ENCODE peak calls at places on chromosomes 1 and 21, in four cellular contexts. Z is fibroblast of lung, O is endothelial cell of umbilical vein, M is hepatocyte. U is an unnamed sample.

GRCh38 chr1:86708923-86709322 is 4.5 kb downstream of the SH3GLB1 start:
- DNase-seq in Z (peak; percentile 72), O (no peak), M (no peak), U (no peak)

GRCh38 chr1:72601035-72601674 is 318.8 kb upstream of the NEGR1 start:
- DNase-seq in Z (peak; percentile 1), O (peak; percentile 24), M (peak; percentile 4), U (no peak)

GRCh38 chr1:923131-923990 is at the start of gene SAMD11:
- DNase-seq in Z (peak; percentile 90), O (peak; percentile 53), M (peak; percentile 89), U (peak; percentile 89)

GRCh38 chr1:1264868-1265272 is 8.8 kb downstream of the UBE2J2 start:
- DNase-seq in Z (peak; percentile 98), O (peak; percentile 28), M (no peak), U (no peak)

GRCh38 chr1:162023547-162024501 is at the start of gene OLFML2B:
- DNase-seq in Z (peak; percentile 82), O (peak; percentile 70), M (peak; percentile 71), U (peak; percentile 92)

GRCh38 chr1:93579891-93580290 is 101.7 kb downstream of the BCAR3 start:
- DNase-seq in Z (peak; percentile 92), O (peak; percentile 76), M (peak; percentile 80), U (peak; percentile 73)

GRCh38 chr1:150979007-150979722 is 2.9 kb upstream of the ANXA9 start:
- DNase-seq in Z (peak; percentile 78), O (peak; percentile 91), M (peak; percentile 94), U (peak; percentile 91)

GRCh38 chr1:85316324-85316723 is 39.9 kb upstream of the BCL10 start:
- DNase-seq in Z (no peak), O (no peak), M (no peak), U (no peak)

GRCh38 chr1:64516803-64517568 is 47.1 kb downstream of the CACHD1 start:
- DNase-seq in Z (peak; percentile 81), O (peak; percentile 47), M (no peak), U (no peak)

GRCh38 chr1:16421201-16421600 is 16.0 kb downstream of the SPATA21 start:
- DNase-seq in Z (no peak), O (no peak), M (no peak), U (no peak)

GRCh38 chr1:58768971-58769808 is 14.7 kb downstream of the JUN start:
- DNase-seq in Z (peak; percentile 36), O (peak; percentile 74), M (peak; percentile 79), U (peak; percentile 78)

GRCh38 chr1:68725353-68725752 is 228.5 kb upstream of the DEPDC1 start:
- DNase-seq in Z (peak; percentile 2), O (peak; percentile 39), M (peak; percentile 35), U (peak; percentile 63)

GRCh38 chr1:33170351-33171274 is 11.2 kb downstream of the TRIM62 start:
- DNase-seq in Z (no peak), O (peak; percentile 28), M (no peak), U (peak; percentile 49)

GRCh38 chr21:45192332-45192731 is 95.4 kb downstream of the POFUT2 start:
- DNase-seq in Z (no peak), O (no peak), M (no peak), U (no peak)

GRCh38 chr1:150159550-150159949 is 9.8 kb downstream of the PLEKHO1 start:
- DNase-seq in Z (no peak), O (no peak), M (no peak), U (no peak)

GRCh38 chr1:205240569-205240968 is 12.8 kb downstream of the TMCC2 start:
- DNase-seq in Z (no peak), O (no peak), M (no peak), U (no peak)

GRCh38 chr21:44392916-44393315 is 39.5 kb downstream of the TRPM2 start:
- DNase-seq in Z (no peak), O (no peak), M (no peak), U (no peak)

GRCh38 chr1:195714248-195714647 is 894.0 kb downstream of the KCNT2 start:
- DNase-seq in Z (peak; percentile 58), O (no peak), M (no peak), U (no peak)

GRCh38 chr21:17436626-17437111 is 76.2 kb upstream of the CXADR start:
- DNase-seq in Z (no peak), O (no peak), M (peak; percentile 59), U (no peak)

GRCh38 chr1:170284425-170284824 is 138.7 kb downstream of the NTMT2 start:
- DNase-seq in Z (no peak), O (no peak), M (no peak), U (peak; percentile 18)

GRCh38 chr1:228416217-228416971 is at the start of gene TRIM17:
- DNase-seq in Z (peak; percentile 23), O (no peak), M (peak; percentile 77), U (peak; percentile 77)

GRCh38 chr1:226250511-226250910 is 27.0 kb downstream of the MIXL1 start:
- DNase-seq in Z (no peak), O (no peak), M (no peak), U (no peak)

GRCh38 chr1:6393400-6394187 is at the start of gene ACOT7:
- DNase-seq in Z (peak; percentile 86), O (peak; percentile 89), M (peak; percentile 96), U (peak; percentile 95)

GRCh38 chr1:228964178-228964819 is 229.0 kb downstream of the RHOU start:
- DNase-seq in Z (peak; percentile 92), O (peak; percentile 40), M (peak; percentile 84), U (peak; percentile 71)

GRCh38 chr1:190138266-190138665 is 339.4 kb downstream of the BRINP3 start:
- DNase-seq in Z (peak; percentile 9), O (no peak), M (no peak), U (no peak)

GRCh38 chr1:7406641-7407546 is 364.2 kb upstream of the VAMP3 start:
- DNase-seq in Z (no peak), O (no peak), M (no peak), U (no peak)

GRCh38 chr1:25099343-25099951 is 132.9 kb downstream of the SYF2 start:
- DNase-seq in Z (peak; percentile 10), O (no peak), M (no peak), U (peak; percentile 39)

GRCh38 chr1:7471836-7472235 is 299.3 kb upstream of the VAMP3 start:
- DNase-seq in Z (peak; percentile 93), O (peak; percentile 45), M (no peak), U (no peak)

GRCh38 chr21:30268608-30269197 is 14.0 kb downstream of the KRTAP24-1 start:
- DNase-seq in Z (no peak), O (no peak), M (peak; percentile 23), U (no peak)

GRCh38 chr1:180630408-180631196 is 1.2 kb upstream of the XPR1 start:
- DNase-seq in Z (no peak), O (no peak), M (no peak), U (no peak)

GRCh38 chr1:204255225-204255624 is 41.4 kb upstream of the GOLT1A start:
- DNase-seq in Z (no peak), O (no peak), M (no peak), U (no peak)

GRCh38 chr1:18400347-18401102 is 80.2 kb upstream of the KLHDC7A start:
- DNase-seq in Z (no peak), O (no peak), M (no peak), U (no peak)

GRCh38 chr1:156151093-156151688 is 2.2 kb upstream of the SEMA4A start:
- DNase-seq in Z (peak; percentile 29), O (no peak), M (no peak), U (no peak)
- H3K4me3 ChIP-seq in Z (no peak overlapping the region), O (no peak overlapping the region), M (no peak overlapping the region), U (no peak overlapping the region)

GRCh38 chr1:66050123-66050522 is 257.4 kb downstream of the PDE4B start:
- DNase-seq in Z (no peak), O (no peak), M (no peak), U (no peak)
- H3K27ac ChIP-seq in Z (no peak overlapping the region), O (no peak overlapping the region), M (no peak overlapping the region), U (no peak overlapping the region)

GRCh38 chr1:47433037-47433421 is 4.8 kb upstream of the FOXD2 start:
- DNase-seq in Z (no peak), O (no peak), M (no peak), U (no peak)

GRCh38 chr1:47433453-47434050 is 4.3 kb upstream of the FOXD2 start:
- DNase-seq in Z (no peak), O (no peak), M (no peak), U (peak; percentile 46)

GRCh38 chr1:47434051-47434842 is 3.6 kb upstream of the FOXD2 start:
- DNase-seq in Z (peak; percentile 46), O (peak; percentile 39), M (peak; percentile 57), U (peak; percentile 80)

GRCh38 chr1:47431534-47431933 is 6.3 kb upstream of the FOXD2 start:
- DNase-seq in Z (peak; percentile 59), O (no peak), M (no peak), U (no peak)

DNA sequence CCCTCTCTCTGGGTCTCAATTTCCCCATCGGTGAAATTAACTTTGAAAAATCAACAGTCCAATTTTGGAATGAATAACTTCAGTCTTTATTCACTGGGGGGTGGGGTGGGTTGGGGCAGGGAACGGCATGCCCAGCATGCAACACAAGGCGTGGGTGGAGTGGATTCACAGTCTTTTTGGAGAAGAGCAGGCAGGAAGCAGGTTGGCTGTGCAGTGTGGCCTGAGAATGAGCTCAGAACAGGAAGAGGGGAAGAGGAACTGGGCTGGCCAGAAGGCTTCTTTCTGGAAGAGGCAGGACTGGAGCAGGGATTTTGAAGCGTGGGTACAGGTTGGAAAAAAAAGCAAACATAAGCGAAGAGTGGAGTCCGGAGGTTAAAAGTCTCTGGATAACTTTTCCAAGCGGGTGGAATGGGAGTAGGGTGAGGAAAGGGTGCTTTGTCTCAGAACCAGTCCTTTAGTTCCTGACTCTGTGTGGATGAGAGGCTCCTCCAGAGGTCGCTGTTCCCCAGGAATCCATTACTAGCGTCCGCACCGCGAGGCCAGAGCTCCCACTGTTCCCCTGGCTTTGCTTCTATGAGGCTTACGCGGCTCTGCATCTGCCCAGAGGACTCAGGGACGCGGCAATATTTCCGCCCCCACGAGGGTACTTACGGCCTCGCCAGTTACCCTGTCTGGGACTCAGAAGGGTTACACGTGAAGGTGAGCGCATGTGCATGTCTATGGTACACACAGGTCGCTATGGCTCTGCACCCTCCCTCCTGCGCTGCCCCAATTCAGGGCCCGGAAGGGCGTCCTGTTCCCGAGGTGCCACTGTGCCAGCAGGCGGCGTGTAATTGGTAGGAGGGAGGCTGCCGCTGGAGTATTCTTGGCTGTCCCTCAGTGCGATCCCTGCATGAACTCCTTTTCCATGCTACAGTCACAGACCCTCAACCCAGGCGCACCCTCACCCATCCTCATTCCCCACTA is 5.5 kb upstream of the FOXD2 start:
- DNase-seq in Z (peak; percentile 56), O (peak; percentile 80), M (peak; percentile 93), U (peak; percentile 82)
- H3K4me3 ChIP-seq in Z (peak overlapping the region; percentile 5), O (no peak overlapping the region), M (no peak overlapping the region), U (no peak overlapping the region)

DNA sequence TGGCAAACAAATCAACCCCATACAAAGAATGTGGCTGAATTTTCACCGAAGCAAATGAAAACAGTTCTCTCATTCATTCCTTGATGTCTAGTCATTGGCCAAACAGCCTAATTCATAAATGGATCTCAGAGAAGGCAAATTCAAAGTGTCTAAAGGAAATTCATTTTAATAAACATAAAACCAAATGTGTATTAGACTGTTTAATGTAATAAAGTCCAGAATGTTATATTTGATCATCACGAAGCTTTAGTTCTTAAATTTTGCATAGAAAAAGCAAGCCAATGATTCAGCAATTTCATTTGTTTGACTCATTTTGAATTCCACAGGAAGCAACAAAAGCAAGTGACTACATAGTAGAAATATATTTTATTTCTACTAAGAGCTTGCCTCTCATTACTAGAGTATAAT is 379.2 kb upstream of the ADAMTS5 start:
- DNase-seq in Z (peak; percentile 36), O (no peak), M (no peak), U (no peak)
- H3K27ac ChIP-seq in Z (peak overlapping the region; percentile 30), O (no peak overlapping the region), M (no peak overlapping the region), U (no peak overlapping the region)

GRCh38 chr1:218536311-218536710 is 191.2 kb downstream of the TGFB2 start:
- DNase-seq in Z (no peak), O (no peak), M (no peak), U (no peak)

GRCh38 chr1:218538341-218538740 is 193.2 kb downstream of the TGFB2 start:
- DNase-seq in Z (no peak), O (no peak), M (no peak), U (no peak)

GRCh38 chr1:218531936-218532335 is 186.8 kb downstream of the TGFB2 start:
- DNase-seq in Z (no peak), O (no peak), M (no peak), U (no peak)

GRCh38 chr1:218537131-218537904 is 192.2 kb downstream of the TGFB2 start:
- DNase-seq in Z (peak; percentile 71), O (no peak), M (no peak), U (no peak)
- H3K4me3 ChIP-seq in Z (no peak overlapping the region), O (no peak overlapping the region), M (no peak overlapping the region), U (no peak overlapping the region)